ENCODE peak calls at places on chromosomes 16 and 17, in six cellular contexts. Y is trophoblast cell, P is IMR-90, G is H9, X is mesendoderm, T is mesenchymal stem cell. A is an unnamed sample.

GRCh38 chr17:62650587-62650986 is 23.1 kb downstream of the MRC2 start:
- DNase-seq in Y (no peak), P (no peak), G (no peak), X (no peak), T (no peak), A (no peak)

GRCh38 chr17:31296156-31296555 is 883 bp downstream of the OMG start:
- DNase-seq in Y (no peak), P (no peak), G (no peak), X (no peak), T (no peak), A (no peak)

GRCh38 chr16:70375636-70376611 is 29.2 kb downstream of the DDX19A start:
- DNase-seq in Y (no peak), P (no peak), G (no peak), X (peak), T (no peak), A (no peak)

GRCh38 chr16:7303014-7303676 is 29.5 kb upstream of the RBFOX1 start:
- DNase-seq in Y (no peak), P (no peak), G (peak), X (peak), T (no peak), A (peak)

GRCh38 chr17:35799942-35800341 is 4.5 kb upstream of the MMP28 start:
- DNase-seq in Y (no peak), P (no peak), G (no peak), X (no peak), T (no peak), A (no peak)

GRCh38 chr16:57959121-57959520 is 11.8 kb downstream of the CNGB1 start:
- DNase-seq in Y (peak), P (no peak), G (no peak), X (no peak), T (no peak), A (no peak)

GRCh38 chr16:72400257-72401078 is 228.5 kb upstream of the PMFBP1 start:
- DNase-seq in Y (peak), P (peak), G (peak), X (peak), T (peak), A (peak)

GRCh38 chr16:23499801-23500200 is 10.5 kb downstream of the GGA2 start:
- DNase-seq in Y (no peak), P (no peak), G (peak), X (peak), T (no peak), A (no peak)

GRCh38 chr16:22352726-22353125 is 21.7 kb downstream of the CDR2 start:
- DNase-seq in Y (no peak), P (no peak), G (no peak), X (peak), T (no peak), A (no peak)

GRCh38 chr17:28173071-28173561 is 130.6 kb downstream of the NLK start:
- DNase-seq in Y (no peak), P (no peak), G (no peak), X (peak), T (peak), A (no peak)
- H2AK5ac ChIP-seq in Y (no peak), P (peak), G (peak), X (no peak), T (peak), A (no peak)

DNA sequence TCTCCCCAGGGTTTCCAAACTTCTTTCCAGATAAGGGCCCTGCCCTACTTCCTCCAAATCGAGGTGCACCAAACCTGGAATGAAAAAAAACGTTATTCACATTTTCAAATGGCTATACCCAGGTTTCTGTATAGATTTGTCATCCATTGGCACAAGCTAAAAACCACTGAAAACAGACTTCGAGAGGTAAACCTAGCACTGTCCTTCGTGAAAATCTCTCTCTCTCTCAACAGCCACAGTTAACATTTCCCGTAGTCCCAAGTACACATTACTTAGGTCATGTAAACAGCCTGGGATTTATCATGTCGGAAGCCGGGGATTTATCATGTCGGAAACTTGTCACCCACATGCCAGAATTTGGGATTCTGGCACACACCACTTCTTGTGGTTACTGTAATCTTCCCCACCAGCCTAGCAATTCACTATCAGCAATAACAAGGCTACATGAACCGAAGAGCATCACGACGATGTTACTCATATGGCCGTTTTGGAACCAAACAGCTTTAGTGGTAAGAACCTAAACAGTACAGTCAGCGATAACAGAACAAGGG is 1.2 kb downstream of the DDX5 start:
- DNase-seq in Y (no peak), P (peak), G (no peak), X (peak), T (peak), A (no peak)
- H2AK5ac ChIP-seq in Y (no peak), P (peak), G (no peak), X (no peak), T (no peak), A (no peak)

DNA sequence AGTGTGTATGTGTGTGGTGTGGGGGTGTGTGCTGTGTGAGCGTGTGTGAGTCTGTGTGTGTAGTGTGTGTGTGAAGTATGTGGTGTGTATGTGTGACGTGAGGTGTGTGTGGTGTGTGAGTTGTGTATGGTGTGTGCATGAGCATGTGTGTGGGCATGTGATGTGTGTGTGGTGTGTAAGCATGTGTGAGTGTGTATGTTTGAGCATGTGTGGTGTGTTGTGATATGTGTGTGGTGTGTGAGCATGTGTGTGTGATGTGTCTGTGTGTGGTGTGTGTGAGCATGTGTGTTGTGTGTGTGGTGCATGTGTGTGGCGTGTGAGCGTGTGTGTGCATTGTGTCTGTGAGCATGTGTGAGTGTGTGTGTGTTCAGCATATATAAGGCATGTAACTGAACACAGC is 20.9 kb downstream of the MAPT start:
- DNase-seq in Y (no peak), P (no peak), G (no peak), X (no peak), T (no peak), A (no peak)
- H2AK5ac ChIP-seq in Y (no peak), P (no peak), G (no peak), X (no peak), T (no peak), A (no peak)

GRCh38 chr16:29779474-29779873 is 1.4 kb downstream of the ZG16 start:
- DNase-seq in Y (peak), P (no peak), G (peak), X (peak), T (no peak), A (no peak)
- H2AK5ac ChIP-seq in Y (no peak), P (no peak), G (no peak), X (no peak), T (no peak), A (no peak)

DNA sequence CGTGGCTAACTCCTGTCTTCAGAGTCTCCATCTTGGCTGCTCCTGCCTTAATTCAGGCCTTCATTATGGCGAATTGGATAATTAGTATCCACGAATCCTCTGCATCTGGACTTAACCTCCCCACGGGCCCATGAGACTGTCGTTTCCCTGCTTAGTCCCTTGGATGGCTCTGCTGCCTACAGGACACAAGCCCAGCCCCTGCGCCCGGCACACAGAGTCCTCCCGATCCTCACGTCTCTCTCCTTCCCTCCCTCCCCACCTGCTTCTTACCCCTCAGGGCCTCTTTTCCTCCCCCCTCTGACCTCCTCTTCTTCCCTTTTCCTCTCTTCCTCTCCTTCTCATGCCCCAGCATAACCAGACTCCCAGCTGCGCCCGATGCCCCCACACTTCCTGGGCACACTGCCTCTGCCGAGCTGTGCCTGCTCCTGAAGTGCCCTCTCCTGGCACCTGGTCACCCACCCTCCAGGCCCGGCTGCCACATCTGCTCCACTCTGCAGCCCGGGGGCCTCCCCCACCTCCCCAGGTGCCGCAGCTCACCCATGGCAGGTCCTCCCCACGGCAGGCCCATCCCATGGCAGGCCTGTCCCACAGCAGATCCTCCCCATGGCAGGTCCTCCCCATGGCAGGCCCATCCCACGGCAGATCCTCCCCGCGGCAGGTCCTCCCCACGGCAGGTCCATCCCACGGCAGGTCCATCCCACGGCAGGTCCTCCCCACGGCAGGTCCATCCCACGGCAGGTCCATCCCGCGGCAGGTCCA is 45.9 kb downstream of the RPH3AL start:
- DNase-seq in Y (no peak), P (no peak), G (no peak), X (no peak), T (no peak), A (no peak)
- H2AK5ac ChIP-seq in Y (no peak), P (no peak), G (no peak), X (no peak), T (no peak), A (peak)

DNA sequence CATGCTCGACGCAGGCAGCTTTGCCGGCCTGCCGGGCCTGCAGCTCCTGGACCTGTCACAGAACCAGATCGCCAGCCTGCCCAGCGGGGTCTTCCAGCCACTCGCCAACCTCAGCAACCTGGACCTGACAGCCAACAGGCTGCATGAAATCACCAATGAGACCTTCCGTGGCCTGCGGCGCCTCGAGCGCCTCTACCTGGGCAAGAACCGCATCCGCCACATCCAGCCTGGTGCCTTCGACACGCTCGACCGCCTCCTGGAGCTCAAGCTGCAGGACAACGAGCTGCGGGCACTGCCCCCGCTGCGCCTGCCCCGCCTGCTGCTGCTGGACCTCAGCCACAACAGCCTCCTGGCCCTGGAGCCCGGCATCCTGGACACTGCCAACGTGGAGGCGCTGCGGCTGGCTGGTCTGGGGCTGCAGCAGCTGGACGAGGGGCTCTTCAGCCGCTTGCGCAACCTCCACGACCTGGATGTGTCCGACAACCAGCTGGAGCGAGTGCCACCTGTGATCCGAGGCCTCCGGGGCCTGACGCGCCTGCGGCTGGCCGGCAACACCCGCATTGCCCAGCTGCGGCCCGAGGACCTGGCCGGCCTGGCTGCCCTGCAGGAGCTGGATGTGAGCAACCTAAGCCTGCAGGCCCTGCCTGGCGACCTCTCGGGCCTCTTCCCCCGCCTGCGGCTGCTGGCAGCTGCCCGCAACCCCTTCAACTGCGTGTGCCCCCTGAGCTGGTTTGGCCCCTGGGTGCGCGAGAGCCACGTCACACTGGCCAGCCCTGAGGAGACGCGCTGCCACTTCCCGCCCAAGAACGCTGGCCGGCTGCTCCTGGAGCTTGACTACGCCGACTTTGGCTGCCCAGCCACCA is 9.7 kb downstream of the VASN start:
- DNase-seq in Y (peak), P (no peak), G (no peak), X (no peak), T (no peak), A (no peak)
- H2AK5ac ChIP-seq in Y (no peak), P (no peak), G (no peak), X (no peak), T (no peak), A (peak)

DNA sequence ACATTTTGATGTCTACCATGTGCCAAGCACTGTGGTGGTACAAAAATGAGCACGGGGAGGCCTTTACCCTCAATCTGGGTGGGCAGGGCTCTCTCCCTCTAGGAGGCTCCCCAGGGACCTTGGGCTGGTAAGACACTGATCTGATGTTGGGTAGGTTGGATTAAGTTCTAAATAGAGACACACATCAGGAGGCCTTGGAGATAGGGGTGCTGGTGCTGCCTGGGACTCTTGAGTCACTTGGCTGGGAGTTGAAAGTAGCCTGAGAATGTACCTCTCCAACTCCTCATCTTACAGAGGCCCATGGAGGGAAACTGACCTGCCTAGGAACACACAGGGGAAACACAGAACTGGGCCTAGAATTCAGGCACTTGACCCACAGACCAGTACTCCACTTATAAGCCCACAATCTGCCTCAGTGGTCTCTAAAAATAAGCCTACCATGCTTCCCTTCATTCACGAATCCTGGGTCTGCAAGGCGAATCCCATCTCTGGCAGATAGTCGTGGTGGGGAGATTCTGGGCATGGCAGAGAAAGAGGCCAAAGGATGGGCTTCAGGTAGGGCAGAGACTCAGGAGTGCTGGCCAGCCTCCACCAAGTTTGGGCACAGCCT is 1.8 kb upstream of the NEUROD2 start:
- DNase-seq in Y (no peak), P (no peak), G (no peak), X (no peak), T (no peak), A (no peak)
- H2AK5ac ChIP-seq in Y (no peak), P (no peak), G (no peak), X (no peak), T (no peak), A (no peak)

DNA sequence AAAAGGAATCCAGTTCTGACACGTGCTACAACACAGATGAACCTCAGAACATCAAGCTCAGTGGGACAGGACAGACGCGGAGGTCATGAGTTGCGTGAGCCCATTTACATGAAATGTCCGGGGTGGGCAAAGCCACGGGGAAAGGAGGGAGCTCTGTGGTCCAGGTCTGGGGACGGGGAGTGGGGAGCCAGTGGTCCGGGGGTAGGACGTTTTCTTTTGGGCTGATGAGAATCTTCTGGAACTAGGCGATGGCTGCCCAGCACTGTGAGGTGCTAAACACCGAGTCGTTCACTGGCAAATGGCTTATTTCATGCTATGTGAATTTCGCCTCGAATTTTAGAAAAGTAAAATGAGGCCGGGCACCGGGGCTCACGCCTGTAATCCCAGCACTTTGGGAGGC is 2.6 kb upstream of the LMF1 start:
- DNase-seq in Y (no peak), P (no peak), G (no peak), X (no peak), T (no peak), A (no peak)
- H2AK5ac ChIP-seq in Y (no peak), P (no peak), G (no peak), X (no peak), T (no peak), A (no peak)

GRCh38 chr17:49018673-49019215 is 21.6 kb downstream of the IGF2BP1 start:
- DNase-seq in Y (no peak), P (no peak), G (peak), X (no peak), T (no peak), A (no peak)
- H2AK5ac ChIP-seq in Y (no peak), P (no peak), G (no peak), X (no peak), T (no peak), A (no peak)

A was measured in neuronal stem cell.